ENCODE peak calls at places on chromosomes 12 and 14, in eight cellular contexts. R, A, J, G, C, Z, S and N are unnamed samples. For H3K9me3, the result is how much of the 10 kb centered on the place peaks cover.

GRCh38 chr12:51925400-51926063 is 18.2 kb downstream of the ACVRL1 start:
- DNase-seq in A (no peak), G (no peak), C (no peak), J (no peak), R (no peak), S (no peak), Z (no peak), N (no peak)

GRCh38 chr12:124736115-124737039 is 127.3 kb downstream of the SCARB1 start:
- DNase-seq in R (no peak), Z (no peak), C (no peak), J (no peak), G (no peak), S (no peak), A (no peak), N (no peak)

GRCh38 chr14:59126714-59127436 is 61.6 kb upstream of the DAAM1 start:
- DNase-seq in A (no peak), Z (no peak), R (peak), C (no peak), S (no peak), G (no peak), J (no peak), N (no peak)

GRCh38 chr14:64107438-64107837 is 186.7 kb downstream of the ESR2 start:
- DNase-seq in Z (no peak), G (no peak), C (no peak), A (no peak), S (no peak), R (no peak), J (no peak), N (no peak)

GRCh38 chr12:68462799-68463198 is 130.6 kb upstream of the MDM1 start:
- DNase-seq in S (no peak), A (no peak), Z (no peak), J (no peak), R (no peak), C (no peak), G (no peak), N (no peak)

GRCh38 chr12:47082963-47083621 is 3.3 kb upstream of the AMIGO2 start:
- DNase-seq in R (no peak), C (no peak), S (no peak), Z (no peak), G (no peak), J (no peak), A (no peak), N (no peak)

GRCh38 chr12:51760231-51760630 is 88.3 kb downstream of the FIGNL2 start:
- DNase-seq in G (no peak), S (no peak), C (no peak), J (no peak), A (no peak), Z (no peak), R (no peak), N (no peak)

GRCh38 chr12:132248439-132249157 is 80.8 kb downstream of the GALNT9 start:
- DNase-seq in G (no peak), S (peak), A (no peak), C (no peak), Z (no peak), J (no peak), R (no peak), N (peak)

GRCh38 chr14:101200650-101201516 is 297.4 kb upstream of the RTL1 start:
- DNase-seq in C (no peak), S (peak), Z (peak), R (no peak), A (no peak), J (no peak), G (peak), N (peak)

GRCh38 chr12:127655691-127656090 is 611.3 kb upstream of the TMEM132C start:
- DNase-seq in S (no peak), R (no peak), A (no peak), C (no peak), Z (no peak), J (no peak), G (no peak), N (no peak)

GRCh38 chr14:55425091-55425490 is 13.5 kb upstream of the ATG14 start:
- DNase-seq in R (no peak), A (no peak), C (no peak), G (no peak), J (no peak), Z (no peak), S (no peak), N (no peak)

GRCh38 chr12:22765731-22766130 is 140.8 kb downstream of the ETNK1 start:
- DNase-seq in J (no peak), R (no peak), A (no peak), Z (no peak), S (no peak), C (no peak), G (no peak), N (no peak)

GRCh38 chr14:79663453-79663852 is 547.9 kb downstream of the DIO2 start:
- DNase-seq in R (no peak), S (no peak), A (no peak), G (no peak), C (no peak), Z (no peak), J (no peak), N (no peak)

GRCh38 chr12:84913151-84913550 is 552 bp upstream of the SLC6A15 start:
- DNase-seq in C (no peak), R (peak), A (no peak), S (no peak), G (no peak), Z (no peak), J (no peak), N (no peak)

GRCh38 chr12:16021666-16022065 is 110.5 kb downstream of the DERA start:
- DNase-seq in Z (no peak), J (no peak), S (no peak), C (no peak), G (no peak), R (no peak), A (no peak), N (no peak)

GRCh38 chr12:52980773-52981423 is 25.4 kb upstream of the EIF4B start:
- DNase-seq in S (peak), R (peak), G (peak), A (peak), J (peak), C (peak), Z (peak), N (peak)

GRCh38 chr14:68785817-68786490 is 6.9 kb downstream of the ZFP36L1 start:
- DNase-seq in S (peak), G (no peak), C (no peak), J (no peak), Z (no peak), A (no peak), R (peak), N (no peak)

GRCh38 chr14:91918159-91918883 is 29.2 kb downstream of the FBLN5 start:
- DNase-seq in A (no peak), R (peak), Z (no peak), C (no peak), G (no peak), S (no peak), J (no peak), N (no peak)

GRCh38 chr12:15629108-15629507 is 160.1 kb downstream of the EPS8 start:
- DNase-seq in Z (peak), G (no peak), C (peak), R (peak), S (no peak), J (peak), A (no peak), N (no peak)

GRCh38 chr12:124595444-124595843 is 28.0 kb upstream of the NCOR2 start:
- DNase-seq in R (no peak), G (no peak), A (no peak), Z (no peak), C (no peak), J (no peak), S (no peak), N (no peak)

GRCh38 chr14:80587096-80587724 is 354.3 kb downstream of the CEP128 start:
- DNase-seq in C (no peak), J (peak), G (no peak), Z (no peak), R (no peak), S (no peak), A (no peak), N (no peak)

GRCh38 chr14:35353409-35354172 is 51.0 kb downstream of the NFKBIA start:
- DNase-seq in C (no peak), G (no peak), R (no peak), A (no peak), S (no peak), Z (peak), J (no peak), N (peak)

GRCh38 chr14:23008836-23009235 is 1.1 kb downstream of the C14orf93 start:
- DNase-seq in S (no peak), C (no peak), Z (no peak), J (no peak), A (no peak), R (no peak), G (no peak), N (no peak)

GRCh38 chr14:98961191-98961590 is 310.8 kb downstream of the BCL11B start:
- DNase-seq in S (no peak), R (no peak), Z (no peak), A (no peak), C (no peak), G (no peak), J (no peak), N (no peak)

GRCh38 chr12:3656946-3657622 is 95.8 kb downstream of the CRACR2A start:
- DNase-seq in S (no peak), G (no peak), R (no peak), Z (no peak), C (no peak), A (no peak), J (no peak), N (no peak)

GRCh38 chr12:100987552-100988277 is 193.1 kb downstream of the ANO4 start:
- DNase-seq in C (no peak), Z (no peak), G (no peak), J (peak), S (no peak), R (peak), A (no peak), N (no peak)

GRCh38 chr14:91056361-91056760 is 4.1 kb downstream of the RPS6KA5 start:
- DNase-seq in G (no peak), R (no peak), A (no peak), S (no peak), C (no peak), J (no peak), Z (no peak), N (no peak)

GRCh38 chr12:107822356-107822755 is 47.9 kb downstream of the ASCL4 start:
- DNase-seq in R (peak), Z (no peak), J (no peak), C (no peak), S (no peak), A (no peak), G (no peak), N (no peak)

GRCh38 chr12:107818984-107819383 is 44.5 kb downstream of the ASCL4 start:
- DNase-seq in J (no peak), R (no peak), Z (no peak), A (no peak), G (no peak), S (no peak), C (no peak), N (no peak)

GRCh38 chr12:107817250-107817649 is 42.7 kb downstream of the ASCL4 start:
- DNase-seq in S (no peak), Z (no peak), C (no peak), A (no peak), G (no peak), R (no peak), J (no peak), N (no peak)
- H3K9me3 ChIP-seq in S (under half), Z (under half), C (under half), A (under half), G (under half), R (under half), J (under half), N (under half)

GRCh38 chr12:121980211-121980891 is 41.3 kb upstream of the BCL7A start:
- DNase-seq in Z (no peak), G (no peak), C (no peak), J (peak), R (no peak), S (peak), A (no peak), N (no peak)
- H3K4me3 ChIP-seq in Z (no peak), G (no peak), C (no peak), J (peak), R (no peak), S (no peak), A (no peak), N (no peak)

GRCh38 chr12:71760471-71760870 is 5.8 kb downstream of the RAB21 start:
- DNase-seq in A (no peak), S (no peak), C (no peak), Z (no peak), J (no peak), R (no peak), G (no peak), N (no peak)
- H3K9me3 ChIP-seq in A (under half), S (half or more), C (under half), Z (under half), J (under half), R (under half), G (under half), N (under half)

GRCh38 chr14:105489607-105490317 is 1.3 kb upstream of the TEDC1 start:
- DNase-seq in C (peak), Z (peak), S (peak), A (peak), G (peak), R (peak), J (peak), N (peak)

GRCh38 chr14:105488781-105489606 is 2.1 kb upstream of the TEDC1 start:
- DNase-seq in G (no peak), C (peak), S (no peak), Z (peak), R (no peak), J (no peak), A (no peak), N (no peak)

GRCh38 chr14:105487449-105487985 is 831 bp downstream of the CRIP1 start:
- DNase-seq in G (peak), C (peak), R (no peak), A (peak), S (peak), J (no peak), Z (no peak), N (peak)

GRCh38 chr14:105486974-105487448 is 325 bp downstream of the CRIP1 start:
- DNase-seq in Z (peak), A (peak), R (no peak), C (peak), J (no peak), S (peak), G (peak), N (peak)

GRCh38 chr14:105487986-105488777 is 1.5 kb downstream of the CRIP1 start:
- DNase-seq in G (peak), Z (peak), S (no peak), A (no peak), R (no peak), J (no peak), C (peak), N (no peak)
- H3K4me3 ChIP-seq in G (peak), Z (peak), S (peak), A (peak), R (no peak), J (peak), C (peak), N (peak)

GRCh38 chr14:104530651-104531050 is 48.9 kb upstream of the C14orf180 start:
- DNase-seq in Z (no peak), A (no peak), G (no peak), J (no peak), C (no peak), R (no peak), S (no peak), N (peak)
- H3K9me3 ChIP-seq in Z (under half), A (under half), G (under half), J (under half), C (under half), R (under half), S (under half), N (under half)